ENCODE peak calls at places on chromosomes 11 and 22, in four cellular contexts. Q, F, P and W are unnamed samples.

GRCh38 chr11:1218256-1218787 is 4.5 kb upstream of the MUC5B start:
- DNase-seq in Q (no peak), F (no peak), P (no peak), W (no peak)

GRCh38 chr11:118618991-118619375 is 11.6 kb downstream of the PHLDB1 start:
- DNase-seq in Q (no peak), F (peak; percentile 26), P (no peak), W (peak; percentile 31)

GRCh38 chr11:58575377-58576020 is at the start of gene LPXN:
- DNase-seq in Q (peak; percentile 43), F (no peak), P (peak; percentile 65), W (no peak)

GRCh38 chr11:79412761-79413160 is 28.1 kb downstream of the TENM4 start:
- DNase-seq in Q (no peak), F (no peak), P (no peak), W (no peak)

GRCh38 chr11:102139081-102139498 is 28.8 kb downstream of the YAP1 start:
- DNase-seq in Q (no peak), F (no peak), P (no peak), W (no peak)

GRCh38 chr11:109697140-109697843 is 275.3 kb downstream of the C11orf87 start:
- DNase-seq in Q (no peak), F (no peak), P (no peak), W (no peak)

GRCh38 chr22:41382098-41382578 is 396 bp downstream of the TEF start:
- DNase-seq in Q (peak; percentile 41), F (peak; percentile 46), P (peak; percentile 74), W (peak; percentile 77)

GRCh38 chr11:31619980-31620379 is 110.4 kb downstream of the ELP4 start:
- DNase-seq in Q (no peak), F (no peak), P (no peak), W (no peak)

GRCh38 chr11:3222003-3222855 is 3.6 kb upstream of the MRGPRG start:
- DNase-seq in Q (no peak), F (no peak), P (no peak), W (no peak)

GRCh38 chr11:102430158-102430836 is 22.3 kb downstream of the TMEM123 start:
- DNase-seq in Q (no peak), F (no peak), P (no peak), W (no peak)

GRCh38 chr11:1444321-1444720 is 42.3 kb downstream of the MOB2 start:
- DNase-seq in Q (no peak), F (no peak), P (no peak), W (no peak)

GRCh38 chr11:74330065-74330858 is 18.8 kb upstream of the P4HA3 start:
- DNase-seq in Q (no peak), F (no peak), P (no peak), W (no peak)

GRCh38 chr11:1036303-1036923 is at the start of gene MUC6:
- DNase-seq in Q (no peak), F (no peak), P (no peak), W (no peak)

GRCh38 chr11:68840661-68841653 is 759 bp downstream of the CPT1A start:
- DNase-seq in Q (no peak), F (no peak), P (peak; percentile 55), W (no peak)

GRCh38 chr11:78397398-78397797 is 20.2 kb downstream of the GAB2 start:
- DNase-seq in Q (no peak), F (no peak), P (no peak), W (no peak)

GRCh38 chr22:26406118-26406517 is 22.9 kb upstream of the ASPHD2 start:
- DNase-seq in Q (no peak), F (no peak), P (no peak), W (no peak)

GRCh38 chr11:100740440-100740839 is 53.4 kb downstream of the ARHGAP42 start:
- DNase-seq in Q (no peak), F (no peak), P (no peak), W (no peak)

GRCh38 chr11:120229451-120230424 is 10.2 kb upstream of the POU2F3 start:
- DNase-seq in Q (no peak), F (no peak), P (no peak), W (peak; percentile 17)

GRCh38 chr11:1060885-1061616 is 13.6 kb upstream of the MUC2 start:
- DNase-seq in Q (no peak), F (peak; percentile 11), P (peak; percentile 30), W (no peak)

GRCh38 chr11:111378773-111379499 is at the start of gene POU2AF1:
- DNase-seq in Q (peak; percentile 4), F (no peak), P (peak; percentile 56), W (no peak)

GRCh38 chr22:46193898-46194310 is 43.6 kb downstream of the PPARA start:
- DNase-seq in Q (no peak), F (no peak), P (no peak), W (no peak)
- H3K27ac ChIP-seq in Q (no peak overlapping the region), F (no peak overlapping the region), P (no peak overlapping the region), W (no peak overlapping the region)

GRCh38 chr22:19523240-19524169 is 705 bp downstream of the CLDN5 start:
- DNase-seq in Q (no peak), F (no peak), P (no peak), W (no peak)

GRCh38 chr22:19520566-19521305 is 3.5 kb downstream of the CLDN5 start:
- DNase-seq in Q (no peak), F (no peak), P (no peak), W (no peak)

GRCh38 chr22:19522190-19522880 is 1.9 kb downstream of the CLDN5 start:
- DNase-seq in Q (no peak), F (peak; percentile 48), P (no peak), W (no peak)

GRCh38 chr22:19524170-19525115 is at the start of gene CLDN5:
- DNase-seq in Q (no peak), F (no peak), P (no peak), W (peak; percentile 5)

GRCh38 chr22:19522881-19523239 is 1.4 kb downstream of the CLDN5 start:
- DNase-seq in Q (no peak), F (no peak), P (no peak), W (no peak)
- H3K27ac ChIP-seq in Q (no peak overlapping the region), F (peak overlapping the region; percentile 41), P (no peak overlapping the region), W (peak overlapping the region; percentile 80)

GRCh38 chr11:62370743-62371440 is 33.6 kb downstream of the ASRGL1 start:
- DNase-seq in Q (peak; percentile 13), F (no peak), P (peak; percentile 71), W (no peak)
- H3K27ac ChIP-seq in Q (no peak overlapping the region), F (no peak overlapping the region), P (no peak overlapping the region), W (no peak overlapping the region)

DNA sequence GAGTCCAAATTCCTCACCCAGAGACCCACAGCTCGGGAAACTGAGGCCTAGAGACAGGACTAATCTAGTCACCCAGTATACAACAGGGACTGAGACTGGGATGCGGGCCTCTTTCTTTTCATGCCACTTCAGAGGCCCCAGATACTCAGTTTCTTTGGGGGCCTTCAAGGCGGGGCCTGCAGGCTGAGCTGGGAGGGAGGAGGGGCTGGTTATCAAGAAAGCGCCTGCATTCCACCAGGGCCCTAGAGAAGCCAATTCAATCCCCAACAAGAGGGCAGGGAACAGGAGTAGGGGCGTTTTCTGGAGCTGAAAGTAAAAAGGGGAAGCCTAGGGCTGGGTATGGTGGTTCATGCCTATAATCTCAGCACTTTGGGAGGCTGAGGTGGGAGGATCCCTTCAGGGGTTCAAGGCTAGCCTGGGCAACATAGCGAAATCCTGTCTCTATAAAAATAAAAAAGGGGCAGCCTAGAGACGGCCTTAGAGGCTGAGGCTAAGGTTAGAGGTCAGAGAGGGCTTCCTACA is 1.6 kb downstream of the ATG2A start:
- DNase-seq in Q (no peak), F (no peak), P (no peak), W (no peak)
- H3K27ac ChIP-seq in Q (no peak overlapping the region), F (peak overlapping the region; percentile 91), P (peak overlapping the region; percentile 96), W (no peak overlapping the region)